ENCODE peak calls at places on chromosomes 12 and 14, in ten cellular contexts. N is heart left ventricle, T is fibroblast of the aortic adventitia, X is HL-60, Y is brain microvascular endothelial cell, C is breast epithelium, K is left ventricle myocardium inferior, M is mammary epithelial cell, F is BE2C, Z is cardiac muscle cell. P is an unnamed sample.

GRCh38 chr14:32372154-32372553 is 43.1 kb downstream of the AKAP6 start:
- DNase-seq in T (peak), C (no peak), K (no peak), N (no peak), F (no peak), Z (no peak), Y (peak), M (peak), X (no peak), P (no peak)

GRCh38 chr12:22307811-22308210 is 26.7 kb downstream of the ST8SIA1 start:
- DNase-seq in X (no peak), F (no peak), Y (no peak), M (peak), C (no peak), K (no peak), N (no peak), T (no peak), Z (no peak), P (no peak)

GRCh38 chr12:112977641-112978040 is 678 bp upstream of the OAS2 start:
- DNase-seq in F (no peak), N (no peak), K (peak), Y (no peak), M (no peak), T (no peak), Z (no peak), X (no peak), C (no peak), P (no peak)

GRCh38 chr14:101589486-101590015 is 28.3 kb downstream of the DIO3 start:
- DNase-seq in K (no peak), C (no peak), M (no peak), Y (no peak), T (no peak), N (no peak), Z (no peak), X (no peak), F (no peak), P (no peak)

GRCh38 chr14:79375336-79375735 is 836.0 kb downstream of the DIO2 start:
- DNase-seq in N (no peak), Y (no peak), X (no peak), F (no peak), T (no peak), K (no peak), M (no peak), Z (no peak), C (no peak), P (no peak)

GRCh38 chr14:28867571-28867970 is 101.0 kb downstream of the FOXG1 start:
- DNase-seq in M (no peak), X (no peak), Z (no peak), T (peak), Y (no peak), N (no peak), K (no peak), C (no peak), F (no peak), P (no peak)

GRCh38 chr14:24325963-24326362 is 8.9 kb downstream of the ADCY4 start:
- DNase-seq in X (no peak), F (no peak), N (no peak), K (no peak), Y (no peak), T (no peak), M (no peak), C (no peak), Z (no peak), P (no peak)

GRCh38 chr14:35940291-35940690 is 114.2 kb downstream of the BRMS1L start:
- DNase-seq in N (no peak), Z (no peak), K (no peak), F (no peak), T (no peak), M (no peak), C (no peak), Y (no peak), X (no peak), P (no peak)

GRCh38 chr12:120164293-120164692 is 30.2 kb downstream of the GCN1 start:
- DNase-seq in K (no peak), T (no peak), C (no peak), N (no peak), X (no peak), F (no peak), M (no peak), Y (no peak), Z (no peak), P (no peak)

GRCh38 chr12:52452101-52452500 is at the start of gene KRT6B:
- DNase-seq in Y (no peak), Z (no peak), T (no peak), N (no peak), X (no peak), C (peak), F (no peak), K (no peak), M (peak), P (no peak)

GRCh38 chr14:59302313-59302712 is 113.8 kb downstream of the DAAM1 start:
- DNase-seq in T (no peak), M (no peak), Z (no peak), X (no peak), N (peak), Y (no peak), C (no peak), F (no peak), K (no peak), P (no peak)

GRCh38 chr12:107451246-107451645 is 234.4 kb upstream of the PWP1 start:
- DNase-seq in K (no peak), T (no peak), C (no peak), X (no peak), N (no peak), F (no peak), M (no peak), Y (no peak), Z (no peak), P (no peak)

GRCh38 chr12:91138337-91138905 is 27.1 kb upstream of the LUM start:
- DNase-seq in C (no peak), F (peak), T (peak), N (no peak), K (peak), Z (no peak), Y (no peak), M (no peak), X (no peak), P (no peak)

GRCh38 chr14:89340200-89340667 is 76.8 kb downstream of the FOXN3 start:
- DNase-seq in Y (no peak), Z (no peak), N (no peak), M (peak), X (no peak), F (no peak), K (no peak), T (peak), C (no peak), P (no peak)

GRCh38 chr14:65296402-65296801 is 116.1 kb upstream of the FUT8 start:
- DNase-seq in F (no peak), Z (no peak), Y (peak), C (no peak), M (no peak), K (no peak), N (no peak), X (no peak), T (peak), P (no peak)

GRCh38 chr12:17802657-17803641 is 287.0 kb downstream of the RERGL start:
- DNase-seq in K (no peak), C (no peak), M (no peak), N (no peak), Y (no peak), Z (no peak), T (no peak), F (no peak), X (no peak), P (no peak)

GRCh38 chr14:98198385-98198784 is 1073.6 kb downstream of the BCL11B start:
- DNase-seq in Y (no peak), M (peak), C (no peak), Z (no peak), K (no peak), N (no peak), T (no peak), X (peak), F (no peak), P (no peak)

GRCh38 chr12:14695685-14696084 is 714 bp downstream of the GUCY2C start:
- DNase-seq in X (no peak), C (no peak), Z (no peak), K (no peak), N (no peak), F (no peak), Y (no peak), T (no peak), M (no peak), P (no peak)

GRCh38 chr14:93991212-93991611 is 5.9 kb upstream of the CCDC197 start:
- DNase-seq in F (no peak), Y (no peak), Z (no peak), T (no peak), M (no peak), C (no peak), N (no peak), K (no peak), X (no peak), P (no peak)

GRCh38 chr12:20050166-20050565 is 318.2 kb upstream of the PDE3A start:
- DNase-seq in X (no peak), T (peak), F (no peak), Z (no peak), N (no peak), C (no peak), K (no peak), Y (no peak), M (no peak), P (no peak)

GRCh38 chr12:9348906-9349518 is 140.8 kb upstream of the PZP start:
- DNase-seq in N (no peak), T (no peak), K (no peak), F (no peak), X (no peak), C (no peak), Z (no peak), M (no peak), Y (no peak), P (no peak)

GRCh38 chr14:104423224-104423681 is 156.3 kb upstream of the C14orf180 start:
- DNase-seq in T (no peak), N (no peak), M (no peak), Z (no peak), K (no peak), X (no peak), F (no peak), Y (no peak), C (no peak), P (no peak)

GRCh38 chr12:44654641-44655625 is 221.2 kb downstream of the NELL2 start:
- DNase-seq in C (no peak), Z (peak), Y (no peak), N (no peak), K (no peak), T (no peak), M (no peak), X (no peak), F (no peak), P (no peak)

GRCh38 chr12:5232291-5232690 is 188.6 kb downstream of the KCNA5 start:
- DNase-seq in F (no peak), N (no peak), K (no peak), Y (no peak), Z (no peak), M (peak), C (no peak), X (no peak), T (no peak), P (no peak)

GRCh38 chr12:100661300-100661951 is 87.9 kb downstream of the GAS2L3 start:
- DNase-seq in X (no peak), M (peak), C (no peak), Z (no peak), T (peak), F (no peak), Y (peak), K (no peak), N (no peak), P (no peak)

GRCh38 chr12:57476162-57476992 is 3.3 kb downstream of the ARHGAP9 start:
- DNase-seq in N (no peak), M (no peak), Z (no peak), Y (no peak), K (no peak), F (no peak), C (no peak), T (no peak), X (peak), P (no peak)

GRCh38 chr12:55686366-55687010 is 21.2 kb downstream of the ITGA7 start:
- DNase-seq in Y (no peak), X (no peak), N (no peak), K (no peak), Z (no peak), M (no peak), T (no peak), C (no peak), F (no peak), P (no peak)

GRCh38 chr12:28057856-28058615 is 85.5 kb upstream of the PTHLH start:
- DNase-seq in T (peak), Y (peak), F (no peak), X (no peak), C (no peak), Z (no peak), N (no peak), K (no peak), M (peak), P (no peak)

GRCh38 chr12:98752726-98753125 is 107.6 kb downstream of the APAF1 start:
- DNase-seq in X (no peak), K (no peak), Y (peak), Z (no peak), M (no peak), F (no peak), T (peak), N (no peak), C (no peak), P (no peak)

GRCh38 chr12:100574262-100575074 is 984 bp downstream of the GAS2L3 start:
- DNase-seq in C (no peak), M (peak), Y (no peak), N (no peak), Z (peak), F (peak), K (peak), T (peak), X (no peak), P (no peak)

GRCh38 chr12:87368259-87368658 is 660.9 kb downstream of the C12orf50 start:
- DNase-seq in Z (no peak), X (no peak), T (no peak), F (no peak), N (no peak), K (no peak), M (no peak), C (no peak), Y (no peak), P (no peak)

GRCh38 chr12:24600996-24601395 is 347.9 kb downstream of the BCAT1 start:
- DNase-seq in C (no peak), T (peak), N (no peak), Z (no peak), M (peak), Y (peak), K (no peak), X (no peak), F (no peak), P (no peak)

GRCh38 chr12:122641976-122642375 is 61.2 kb downstream of the HCAR2 start:
- DNase-seq in M (peak), F (no peak), C (no peak), N (no peak), K (no peak), Y (peak), X (no peak), Z (no peak), T (peak), P (no peak)

GRCh38 chr14:26255213-26255612 is 342.6 kb downstream of the NOVA1 start:
- DNase-seq in K (no peak), F (no peak), T (peak), N (no peak), Z (peak), X (no peak), M (no peak), Y (no peak), C (no peak), P (peak)
- TF ChIP-seq CTCF in K (peak), F (peak), T (peak), N (no peak), Z (peak), X (no peak), M (no peak), Y (no peak), C (peak), P (peak)

GRCh38 chr12:130661501-130662255 is 54.4 kb downstream of the RIMBP2 start:
- DNase-seq in C (no peak), Y (no peak), X (no peak), T (no peak), N (no peak), Z (peak), M (no peak), K (no peak), F (no peak), P (no peak)

GRCh38 chr12:130663510-130663909 is 52.6 kb downstream of the RIMBP2 start:
- DNase-seq in C (no peak), F (no peak), Y (no peak), N (no peak), M (no peak), K (no peak), X (no peak), T (no peak), Z (no peak), P (no peak)

GRCh38 chr12:130658106-130658505 is 58.0 kb downstream of the RIMBP2 start:
- DNase-seq in N (no peak), K (no peak), Z (no peak), T (no peak), Y (no peak), M (no peak), X (no peak), F (no peak), C (no peak), P (no peak)

GRCh38 chr12:130658561-130658960 is 57.5 kb downstream of the RIMBP2 start:
- DNase-seq in F (no peak), X (no peak), C (no peak), M (no peak), Y (no peak), Z (no peak), N (no peak), T (no peak), K (no peak), P (no peak)

DNA sequence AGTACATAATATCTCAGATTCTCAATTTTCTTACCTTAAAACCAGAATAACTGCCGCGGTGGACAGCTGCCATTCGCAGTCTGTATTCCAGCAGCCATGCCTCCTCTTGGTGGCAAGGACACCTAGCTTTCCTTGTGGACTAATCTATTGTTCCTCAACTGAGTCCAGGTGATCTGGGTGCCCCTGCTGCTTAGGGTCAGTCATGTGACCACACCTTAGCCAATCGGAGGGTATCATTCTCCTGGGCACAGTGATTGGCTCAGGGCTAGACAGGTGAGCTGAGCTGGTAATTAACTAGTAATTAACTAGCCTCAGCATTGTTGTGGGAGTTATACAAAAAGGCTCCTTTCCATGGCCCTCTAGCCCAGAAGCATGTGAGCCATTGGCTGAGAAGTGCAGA is 55.0 kb downstream of the RIMBP2 start:
- DNase-seq in X (no peak), Z (no peak), C (no peak), T (no peak), Y (no peak), N (no peak), F (no peak), M (no peak), K (no peak), P (no peak)
- TF ChIP-seq CTCF in X (no peak), Z (no peak), C (no peak), T (no peak), Y (no peak), N (no peak), F (no peak), M (no peak), K (no peak), P (no peak)

DNA sequence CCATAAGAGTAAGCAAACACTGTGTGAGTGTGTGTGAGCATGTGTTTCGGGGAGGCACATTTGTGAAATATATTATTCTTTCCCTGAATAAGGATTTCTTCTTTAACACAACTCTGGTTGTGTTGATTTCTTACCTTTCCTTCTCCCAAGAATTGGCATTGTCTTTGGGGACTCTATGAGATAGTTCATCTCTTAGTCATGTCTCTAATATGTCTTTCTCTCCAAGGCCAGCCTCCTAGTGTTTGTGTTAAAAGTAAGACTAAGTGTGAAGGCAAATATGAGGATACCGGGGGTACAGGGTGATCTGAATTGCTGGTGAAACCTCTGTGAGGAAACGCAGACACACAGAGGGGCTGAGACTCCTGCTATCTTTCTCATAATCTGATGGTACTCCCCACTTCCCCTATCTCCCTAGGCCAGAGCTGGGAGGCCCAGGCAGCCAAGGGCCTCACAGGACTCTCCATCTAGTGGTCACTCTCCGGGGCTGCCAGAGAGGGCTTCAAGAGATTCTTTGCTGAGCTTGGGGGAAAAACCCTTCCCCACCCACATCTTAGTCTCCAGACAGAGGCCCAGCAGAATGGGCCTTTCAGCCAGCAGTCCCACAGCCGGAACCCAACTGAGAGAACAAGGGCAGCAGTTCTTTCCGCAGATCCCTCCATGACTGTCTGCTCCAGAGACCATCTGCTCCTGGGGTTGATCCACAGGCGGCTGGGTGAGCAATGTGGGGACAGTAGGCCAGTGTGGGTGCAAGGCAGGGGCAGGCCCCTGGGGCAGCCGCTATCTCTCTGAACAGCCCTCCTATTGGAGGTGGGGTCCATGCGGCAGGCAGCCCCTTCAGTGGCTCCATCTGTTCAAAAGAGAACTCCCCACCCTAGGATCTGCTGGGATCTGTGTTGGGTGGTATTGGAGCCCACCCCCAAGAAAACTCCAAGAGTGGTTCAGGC is 5.8 kb upstream of the HOXC12 start:
- DNase-seq in C (no peak), K (no peak), X (peak), Z (no peak), T (no peak), F (no peak), M (no peak), Y (no peak), N (no peak), P (no peak)
- TF ChIP-seq CTCF in C (no peak), K (no peak), X (no peak), Z (no peak), T (no peak), F (no peak), M (no peak), Y (peak), N (no peak), P (no peak)

GRCh38 chr14:60510976-60511599 is 2.1 kb downstream of the SIX6 start:
- DNase-seq in C (no peak), Z (no peak), T (no peak), N (no peak), K (no peak), Y (no peak), M (no peak), X (no peak), F (no peak), P (no peak)
- TF ChIP-seq CTCF in C (no peak), Z (no peak), T (no peak), N (no peak), K (no peak), Y (no peak), M (no peak), X (no peak), F (no peak), P (no peak)